ENCODE peak calls at places on chromosomes 4 and X, in six cellular contexts. One of them, this sample, is unnamed.

GRCh38 chr4:124542021-124542420 is 170.5 kb downstream of the ANKRD50 start:
- DNase-seq in fibroblast of lung: no peak
- DNase-seq in PC-9: no peak
- DNase-seq in HCT116: no peak
- DNase-seq in GM23338: no peak
- DNase-seq in OCI-LY7: no peak
- DNase-seq in this sample: no peak

GRCh38 chrX:43881410-43882293 is 598 bp downstream of the MAOB start:
- DNase-seq in HCT116: no peak
- DNase-seq in GM23338: no peak
- DNase-seq in fibroblast of lung: no peak
- DNase-seq in PC-9: no peak
- DNase-seq in OCI-LY7: no peak
- DNase-seq in this sample: no peak

GRCh38 chr4:163048447-163048846 is 118.2 kb downstream of the NAF1 start:
- DNase-seq in PC-9: peak; percentile 15
- DNase-seq in OCI-LY7: peak; percentile 44
- DNase-seq in fibroblast of lung: peak; percentile 3
- DNase-seq in GM23338: peak; percentile 75
- DNase-seq in HCT116: peak; percentile 34
- DNase-seq in this sample: no peak

GRCh38 chr4:150368667-150369066 is 213.3 kb upstream of the MAB21L2 start:
- DNase-seq in HCT116: no peak
- DNase-seq in fibroblast of lung: peak; percentile 17
- DNase-seq in GM23338: no peak
- DNase-seq in OCI-LY7: no peak
- DNase-seq in PC-9: no peak
- DNase-seq in this sample: no peak

GRCh38 chrX:5595570-5595969 is 633.1 kb downstream of the NLGN4X start:
- DNase-seq in HCT116: no peak
- DNase-seq in PC-9: no peak
- DNase-seq in OCI-LY7: no peak
- DNase-seq in fibroblast of lung: no peak
- DNase-seq in GM23338: no peak
- DNase-seq in this sample: no peak

GRCh38 chr4:37475087-37475486 is 211.1 kb downstream of the RELL1 start:
- DNase-seq in HCT116: no peak
- DNase-seq in PC-9: no peak
- DNase-seq in fibroblast of lung: no peak
- DNase-seq in GM23338: no peak
- DNase-seq in OCI-LY7: no peak
- DNase-seq in this sample: no peak

GRCh38 chr4:2104556-2105345 is 45.6 kb downstream of the NAT8L start:
- DNase-seq in fibroblast of lung: no peak
- DNase-seq in OCI-LY7: no peak
- DNase-seq in HCT116: no peak
- DNase-seq in PC-9: no peak
- DNase-seq in GM23338: no peak
- DNase-seq in this sample: no peak

GRCh38 chr4:1506956-1507721 is 100.9 kb upstream of the NKX1-1 start:
- DNase-seq in PC-9: no peak
- DNase-seq in fibroblast of lung: no peak
- DNase-seq in HCT116: no peak
- DNase-seq in GM23338: no peak
- DNase-seq in OCI-LY7: no peak
- DNase-seq in this sample: no peak

GRCh38 chr4:24686866-24687672 is 102.7 kb upstream of the DHX15 start:
- DNase-seq in GM23338: peak; percentile 78
- DNase-seq in fibroblast of lung: peak; percentile 6
- DNase-seq in HCT116: peak; percentile 36
- DNase-seq in OCI-LY7: peak; percentile 11
- DNase-seq in PC-9: peak; percentile 44
- DNase-seq in this sample: no peak

GRCh38 chr4:118918388-118918787 is 29.7 kb downstream of the SYNPO2 start:
- DNase-seq in PC-9: no peak
- DNase-seq in OCI-LY7: no peak
- DNase-seq in HCT116: no peak
- DNase-seq in GM23338: no peak
- DNase-seq in fibroblast of lung: peak; percentile 94
- DNase-seq in this sample: no peak

GRCh38 chr4:154471032-154471431 is 20.6 kb downstream of the DCHS2 start:
- DNase-seq in PC-9: no peak
- DNase-seq in fibroblast of lung: no peak
- DNase-seq in OCI-LY7: no peak
- DNase-seq in HCT116: no peak
- DNase-seq in GM23338: no peak
- DNase-seq in this sample: no peak

GRCh38 chr4:83405844-83406816 is 49.5 kb downstream of the HELQ start:
- DNase-seq in fibroblast of lung: peak; percentile 4
- DNase-seq in OCI-LY7: no peak
- DNase-seq in GM23338: no peak
- DNase-seq in HCT116: no peak
- DNase-seq in PC-9: no peak
- DNase-seq in this sample: no peak

GRCh38 chr4:112361181-112361791 is 64.1 kb downstream of the ALPK1 start:
- DNase-seq in OCI-LY7: peak; percentile 61
- DNase-seq in PC-9: no peak
- DNase-seq in fibroblast of lung: no peak
- DNase-seq in GM23338: peak; percentile 88
- DNase-seq in HCT116: no peak
- DNase-seq in this sample: no peak

GRCh38 chr4:112550728-112551127 is 34.7 kb upstream of the NEUROG2 start:
- DNase-seq in PC-9: no peak
- DNase-seq in GM23338: no peak
- DNase-seq in OCI-LY7: no peak
- DNase-seq in HCT116: no peak
- DNase-seq in fibroblast of lung: peak; percentile 11
- DNase-seq in this sample: no peak

GRCh38 chr4:100424376-100424775 is 93.4 kb downstream of the EMCN start:
- DNase-seq in OCI-LY7: no peak
- DNase-seq in GM23338: no peak
- DNase-seq in HCT116: no peak
- DNase-seq in fibroblast of lung: no peak
- DNase-seq in PC-9: no peak
- DNase-seq in this sample: no peak

GRCh38 chr4:59994118-59994517 is 1206.0 kb upstream of the ADGRL3 start:
- DNase-seq in GM23338: no peak
- DNase-seq in OCI-LY7: no peak
- DNase-seq in fibroblast of lung: no peak
- DNase-seq in PC-9: no peak
- DNase-seq in HCT116: no peak
- DNase-seq in this sample: no peak

GRCh38 chr4:123259676-123260428 is 136.7 kb upstream of the SPRY1 start:
- DNase-seq in OCI-LY7: no peak
- DNase-seq in fibroblast of lung: no peak
- DNase-seq in PC-9: no peak
- DNase-seq in HCT116: no peak
- DNase-seq in GM23338: no peak
- DNase-seq in this sample: no peak

GRCh38 chrX:68304602-68305001 is 128.7 kb downstream of the OPHN1 start:
- DNase-seq in OCI-LY7: no peak
- DNase-seq in PC-9: no peak
- DNase-seq in fibroblast of lung: no peak
- DNase-seq in GM23338: no peak
- DNase-seq in HCT116: no peak
- DNase-seq in this sample: no peak

GRCh38 chrX:100829730-100830129 is 9.5 kb downstream of the CSTF2 start:
- DNase-seq in fibroblast of lung: peak; percentile 1
- DNase-seq in GM23338: no peak
- DNase-seq in HCT116: no peak
- DNase-seq in PC-9: no peak
- DNase-seq in OCI-LY7: no peak
- DNase-seq in this sample: peak; percentile 5

GRCh38 chr4:156481845-156482244 is 489.8 kb downstream of the PDGFC start:
- DNase-seq in GM23338: no peak
- DNase-seq in fibroblast of lung: no peak
- DNase-seq in PC-9: no peak
- DNase-seq in HCT116: no peak
- DNase-seq in OCI-LY7: no peak
- DNase-seq in this sample: no peak

GRCh38 chrX:108304210-108304609 is 134.0 kb downstream of the COL4A6 start:
- DNase-seq in OCI-LY7: peak; percentile 5
- DNase-seq in fibroblast of lung: peak; percentile 58
- DNase-seq in GM23338: peak; percentile 53
- DNase-seq in HCT116: no peak
- DNase-seq in PC-9: no peak
- DNase-seq in this sample: no peak

GRCh38 chr4:104494161-104494560 is 533 bp downstream of the CXXC4 start:
- DNase-seq in fibroblast of lung: no peak
- DNase-seq in GM23338: no peak
- DNase-seq in HCT116: no peak
- DNase-seq in OCI-LY7: no peak
- DNase-seq in PC-9: no peak
- DNase-seq in this sample: no peak

GRCh38 chrX:53713987-53714579 is 27.6 kb upstream of the HUWE1 start:
- DNase-seq in OCI-LY7: peak; percentile 25
- DNase-seq in PC-9: no peak
- DNase-seq in GM23338: no peak
- DNase-seq in fibroblast of lung: peak; percentile 4
- DNase-seq in HCT116: no peak
- DNase-seq in this sample: no peak

GRCh38 chrX:81195712-81196111 is 6.0 kb downstream of the HMGN5 start:
- DNase-seq in GM23338: peak; percentile 75
- DNase-seq in OCI-LY7: peak; percentile 70
- DNase-seq in HCT116: peak; percentile 33
- DNase-seq in fibroblast of lung: peak; percentile 63
- DNase-seq in PC-9: peak; percentile 31
- DNase-seq in this sample: no peak

GRCh38 chrX:99384594-99385374 is 1025.3 kb downstream of the PCDH19 start:
- DNase-seq in OCI-LY7: no peak
- DNase-seq in HCT116: no peak
- DNase-seq in PC-9: no peak
- DNase-seq in fibroblast of lung: no peak
- DNase-seq in GM23338: no peak
- DNase-seq in this sample: no peak

GRCh38 chr4:10087152-10087791 is 29.3 kb downstream of the WDR1 start:
- DNase-seq in GM23338: no peak
- DNase-seq in PC-9: no peak
- DNase-seq in HCT116: no peak
- DNase-seq in fibroblast of lung: no peak
- DNase-seq in OCI-LY7: no peak
- DNase-seq in this sample: no peak

GRCh38 chrX:32397562-32398216 is 813.7 kb downstream of the DMD start:
- DNase-seq in PC-9: no peak
- DNase-seq in GM23338: no peak
- DNase-seq in fibroblast of lung: no peak
- DNase-seq in HCT116: no peak
- DNase-seq in OCI-LY7: no peak
- DNase-seq in this sample: no peak

GRCh38 chr4:26150948-26151347 is 169.9 kb upstream of the RBPJ start:
- DNase-seq in HCT116: no peak
- DNase-seq in fibroblast of lung: peak; percentile 72
- DNase-seq in GM23338: no peak
- DNase-seq in PC-9: no peak
- DNase-seq in OCI-LY7: no peak
- DNase-seq in this sample: no peak

GRCh38 chr4:6470502-6471302 is 1.7 kb downstream of the PPP2R2C start:
- DNase-seq in GM23338: peak; percentile 54
- DNase-seq in OCI-LY7: no peak
- DNase-seq in PC-9: peak; percentile 74
- DNase-seq in HCT116: no peak
- DNase-seq in fibroblast of lung: peak; percentile 26
- DNase-seq in this sample: no peak

GRCh38 chrX:152897216-152898144 is at the start of gene ZNF185:
- DNase-seq in fibroblast of lung: no peak
- DNase-seq in PC-9: peak; percentile 91
- DNase-seq in OCI-LY7: no peak
- DNase-seq in HCT116: no peak
- DNase-seq in GM23338: peak; percentile 89
- DNase-seq in this sample: no peak

GRCh38 chr4:62133977-62134376 is 933.9 kb downstream of the ADGRL3 start:
- DNase-seq in fibroblast of lung: no peak
- DNase-seq in PC-9: no peak
- DNase-seq in GM23338: no peak
- DNase-seq in OCI-LY7: no peak
- DNase-seq in HCT116: no peak
- DNase-seq in this sample: no peak

GRCh38 chrX:11908371-11908770 is 150.3 kb downstream of the MSL3 start:
- DNase-seq in GM23338: peak; percentile 57
- DNase-seq in OCI-LY7: peak; percentile 17
- DNase-seq in fibroblast of lung: peak; percentile 24
- DNase-seq in HCT116: no peak
- DNase-seq in PC-9: no peak
- DNase-seq in this sample: no peak
- H2AFZ ChIP-seq in GM23338: no peak overlapping the region
- H2AFZ ChIP-seq in OCI-LY7: no peak overlapping the region
- H2AFZ ChIP-seq in fibroblast of lung: no peak overlapping the region
- H2AFZ ChIP-seq in HCT116: no peak overlapping the region
- H2AFZ ChIP-seq in PC-9: no peak overlapping the region
- H2AFZ ChIP-seq in this sample: no peak overlapping the region

DNA sequence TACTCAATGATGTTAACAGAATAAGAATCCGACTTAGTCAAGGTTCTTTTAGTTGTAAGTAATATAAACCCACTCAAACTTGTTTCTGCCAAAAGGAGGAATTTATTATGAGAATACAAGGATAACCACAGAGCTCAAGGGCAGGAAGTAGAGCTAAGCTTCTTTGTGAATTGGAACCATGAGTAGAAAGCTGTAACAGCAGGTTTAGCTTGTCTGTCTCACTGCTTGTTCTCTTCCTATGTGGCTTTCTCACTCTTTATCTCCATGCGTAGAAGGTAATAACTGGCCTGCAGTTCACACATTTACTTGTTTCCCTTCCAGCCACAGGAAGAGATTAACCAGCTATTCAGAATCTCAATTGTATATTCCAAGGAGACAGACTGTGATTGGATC is 378.3 kb downstream of the PPP1R2C start:
- DNase-seq in HCT116: no peak
- DNase-seq in GM23338: no peak
- DNase-seq in fibroblast of lung: no peak
- DNase-seq in OCI-LY7: no peak
- DNase-seq in PC-9: no peak
- DNase-seq in this sample: no peak
- H3K4me3 ChIP-seq in HCT116: no peak overlapping the region
- H3K4me3 ChIP-seq in GM23338: no peak overlapping the region
- H3K4me3 ChIP-seq in fibroblast of lung: no peak overlapping the region
- H3K4me3 ChIP-seq in OCI-LY7: no peak overlapping the region
- H3K4me3 ChIP-seq in PC-9: no peak overlapping the region
- H3K4me3 ChIP-seq in this sample: no peak overlapping the region

DNA sequence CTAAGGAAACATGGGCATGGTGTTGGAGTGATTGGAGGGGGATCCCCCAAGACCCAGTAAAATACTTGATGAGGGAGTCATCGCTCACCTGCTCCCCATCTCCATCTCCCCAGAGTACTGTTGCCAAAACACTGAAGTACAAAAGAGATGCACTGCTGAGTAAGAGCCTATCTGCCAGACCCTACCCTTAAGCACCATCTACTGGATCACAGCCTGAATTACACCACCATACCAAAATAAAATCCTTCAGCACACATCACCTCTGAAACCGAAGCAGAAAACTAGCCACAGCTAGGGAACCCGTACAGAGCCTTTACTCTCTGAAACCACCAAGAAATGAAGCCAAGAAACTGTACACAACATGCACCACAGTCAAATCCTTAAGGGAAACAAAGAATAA is 466.3 kb upstream of the ACTRT1 start:
- DNase-seq in HCT116: no peak
- DNase-seq in fibroblast of lung: no peak
- DNase-seq in PC-9: peak; percentile 0
- DNase-seq in GM23338: peak; percentile 51
- DNase-seq in OCI-LY7: peak; percentile 4
- DNase-seq in this sample: no peak
- H2AFZ ChIP-seq in HCT116: no peak overlapping the region
- H2AFZ ChIP-seq in fibroblast of lung: no peak overlapping the region
- H2AFZ ChIP-seq in PC-9: no peak overlapping the region
- H2AFZ ChIP-seq in GM23338: no peak overlapping the region
- H2AFZ ChIP-seq in OCI-LY7: no peak overlapping the region
- H2AFZ ChIP-seq in this sample: no peak overlapping the region

GRCh38 chr4:177569443-177569842 is 127.2 kb upstream of the AGA start:
- DNase-seq in PC-9: no peak
- DNase-seq in OCI-LY7: no peak
- DNase-seq in HCT116: no peak
- DNase-seq in fibroblast of lung: peak; percentile 79
- DNase-seq in GM23338: no peak
- DNase-seq in this sample: no peak
- H3K4me3 ChIP-seq in PC-9: no peak overlapping the region
- H3K4me3 ChIP-seq in OCI-LY7: no peak overlapping the region
- H3K4me3 ChIP-seq in HCT116: no peak overlapping the region
- H3K4me3 ChIP-seq in fibroblast of lung: no peak overlapping the region
- H3K4me3 ChIP-seq in GM23338: no peak overlapping the region
- H3K4me3 ChIP-seq in this sample: no peak overlapping the region